ENCODE peak calls at places on chromosomes 4 and X, in five cellular contexts. U, P, C, G and V are unnamed samples.

GRCh38 chr4:189809885-189810284 is 130.8 kb upstream of the FRG1 start:
- DNase-seq in C (no peak), U (no peak), G (no peak), P (no peak), V (no peak)

GRCh38 chr4:74794341-74794801 is at the start of gene BTC:
- DNase-seq in P (peak), G (no peak), U (peak), C (peak), V (peak)

GRCh38 chr4:123977623-123978022 is 581.0 kb downstream of the SPRY1 start:
- DNase-seq in U (no peak), P (no peak), C (no peak), G (no peak), V (no peak)

GRCh38 chr4:15544196-15544730 is 74.6 kb downstream of the CC2D2A start:
- DNase-seq in G (no peak), P (no peak), U (no peak), C (no peak), V (no peak)

GRCh38 chr4:41487868-41488267 is 50.1 kb upstream of the LIMCH1 start:
- DNase-seq in G (no peak), P (no peak), U (no peak), C (no peak), V (no peak)

GRCh38 chr4:52051615-52052474 is 741 bp downstream of the SPATA18 start:
- DNase-seq in P (peak), C (peak), G (no peak), U (peak), V (peak)

GRCh38 chr4:73844352-73844751 is 7.9 kb downstream of the CXCL6 start:
- DNase-seq in U (no peak), C (no peak), G (no peak), P (no peak), V (no peak)

GRCh38 chrX:155534800-155535199 is 76.4 kb upstream of the F8A3 start:
- DNase-seq in U (no peak), P (no peak), G (no peak), C (no peak), V (no peak)

GRCh38 chr4:3305610-3306371 is 13.0 kb downstream of the RGS12 start:
- DNase-seq in U (peak), G (no peak), C (no peak), P (no peak), V (no peak)

GRCh38 chr4:69039071-69039470 is 57.2 kb upstream of the UGT2B7 start:
- DNase-seq in U (no peak), C (no peak), P (no peak), G (no peak), V (no peak)

GRCh38 chr4:129218355-129218754 is 122.4 kb downstream of the C4orf33 start:
- DNase-seq in C (no peak), G (no peak), U (no peak), P (no peak), V (no peak)

GRCh38 chrX:47831788-47832187 is 4.9 kb upstream of the ZNF81 start:
- DNase-seq in C (peak), G (peak), P (peak), U (no peak), V (peak)

GRCh38 chr4:112448211-112448745 is 67.7 kb downstream of the NEUROG2 start:
- DNase-seq in C (no peak), G (no peak), P (no peak), U (no peak), V (no peak)

GRCh38 chr4:47535567-47536147 is 50.6 kb downstream of the ATP10D start:
- DNase-seq in G (no peak), C (no peak), U (no peak), P (no peak), V (no peak)

GRCh38 chr4:108155373-108155772 is 13.4 kb downstream of the LEF1 start:
- DNase-seq in C (peak), P (no peak), G (no peak), U (no peak), V (no peak)

GRCh38 chrX:21658746-21659145 is 616 bp upstream of the KLHL34 start:
- DNase-seq in C (no peak), P (peak), U (no peak), G (no peak), V (no peak)

GRCh38 chr4:4311193-4311592 is 21.1 kb downstream of the ZBTB49 start:
- DNase-seq in P (no peak), G (no peak), U (no peak), C (no peak), V (no peak)

GRCh38 chrX:66163849-66164401 is at the start of gene HEPH:
- DNase-seq in G (no peak), C (peak), U (no peak), P (no peak), V (peak)

GRCh38 chr4:25568788-25569231 is 86.8 kb upstream of the SLC34A2 start:
- DNase-seq in C (no peak), U (no peak), P (no peak), G (no peak), V (no peak)

DNA sequence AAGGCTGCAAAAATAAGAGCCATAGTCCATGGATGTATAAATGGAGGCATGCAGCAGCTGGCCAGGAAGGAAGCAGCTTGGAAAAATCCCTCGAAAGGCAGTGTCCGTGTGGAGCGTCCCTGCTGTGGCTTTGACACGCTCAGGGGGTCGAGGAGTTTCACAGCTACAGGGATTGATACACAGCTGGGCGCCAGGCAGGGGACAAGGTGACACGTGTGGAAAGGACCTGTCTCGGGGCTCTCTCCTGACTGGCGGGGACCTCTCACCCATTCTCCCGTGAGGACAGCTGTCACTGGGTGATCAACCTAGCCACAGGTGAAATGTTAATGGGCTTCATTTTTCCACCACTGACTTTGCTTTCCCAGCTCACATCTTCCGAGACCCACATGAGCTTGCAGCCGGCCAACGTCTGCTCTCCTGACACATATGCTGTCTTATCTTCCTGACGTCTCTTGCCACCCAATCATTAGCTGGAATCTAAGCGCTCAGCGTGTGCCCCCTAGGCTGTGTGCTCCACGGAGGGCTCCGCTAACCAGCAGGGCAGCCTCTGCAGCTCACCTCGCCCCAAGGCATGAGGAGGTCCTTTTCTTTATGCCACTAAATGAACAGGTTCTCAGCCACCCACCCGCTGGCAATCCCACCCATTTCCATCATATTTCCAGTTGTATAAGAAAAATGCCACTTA is 89.4 kb upstream of the AFAP1 start:
- DNase-seq in U (no peak), C (no peak), P (no peak), G (no peak), V (no peak)
- H3K27ac ChIP-seq in U (no peak), C (no peak), P (peak), G (no peak), V (no peak)

DNA sequence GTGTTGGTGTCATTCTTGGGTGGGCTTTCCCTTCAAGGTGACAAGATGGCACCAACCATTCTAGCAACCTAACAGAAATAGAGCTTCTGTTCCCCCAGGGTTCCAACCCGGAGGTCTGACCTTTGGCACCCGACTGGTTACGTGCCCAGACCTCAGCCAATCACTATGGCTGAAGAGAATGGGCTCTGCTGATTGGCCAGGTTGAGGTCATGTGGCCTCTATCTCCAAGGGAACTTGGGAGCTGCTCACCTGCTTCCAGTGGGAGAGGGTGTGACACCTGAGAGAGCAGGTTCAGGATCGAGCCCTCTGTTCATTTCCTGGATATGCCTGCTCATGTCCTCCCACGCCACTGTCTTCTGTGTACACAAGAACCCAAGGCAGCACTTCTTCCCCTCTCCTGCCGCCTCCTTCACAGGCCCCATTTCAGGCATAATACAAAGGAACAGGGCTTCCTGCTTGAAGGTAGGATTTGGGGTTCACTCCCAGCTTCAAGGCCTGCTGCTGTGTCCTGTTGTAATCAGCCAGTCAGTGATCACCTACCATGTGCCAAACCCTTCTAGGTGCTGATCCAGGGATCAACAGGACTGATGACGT is 11.0 kb downstream of the SOWAHB start:
- DNase-seq in P (no peak), C (no peak), U (no peak), G (no peak), V (no peak)
- H3K27ac ChIP-seq in P (no peak), C (no peak), U (no peak), G (no peak), V (no peak)

DNA sequence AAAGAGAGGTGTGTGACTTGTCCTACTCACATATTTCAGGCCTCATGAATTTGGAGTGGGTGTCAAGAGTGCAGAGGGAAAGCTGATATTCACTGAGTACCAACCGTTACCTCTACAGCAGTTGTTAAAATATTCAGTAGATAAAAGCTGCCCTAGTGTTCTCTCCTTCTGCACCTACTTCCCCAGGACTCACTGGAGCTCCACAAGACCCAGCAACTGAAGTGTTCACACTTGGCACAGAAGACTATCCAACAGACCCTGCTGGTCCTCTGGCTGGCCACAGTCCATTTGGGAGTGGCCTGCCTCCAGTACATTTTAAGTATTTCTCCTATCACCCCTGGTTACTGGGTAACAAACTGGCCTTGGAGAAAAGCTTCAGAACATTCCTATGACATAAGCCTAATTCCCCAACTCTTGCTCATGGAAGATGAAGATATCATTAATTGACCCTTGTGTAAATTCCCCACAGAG is 70.8 kb downstream of the PPARGC1A start:
- DNase-seq in G (no peak), C (no peak), U (no peak), P (no peak), V (no peak)
- H3K27ac ChIP-seq in G (no peak), C (no peak), U (no peak), P (no peak), V (no peak)

GRCh38 chrX:10797493-10797892 is 177.1 kb upstream of the MID1 start:
- DNase-seq in P (no peak), C (no peak), G (no peak), U (no peak), V (no peak)
- H3K27ac ChIP-seq in P (no peak), C (no peak), G (no peak), U (no peak), V (no peak)

GRCh38 chr4:100894339-100894870 is 376.6 kb upstream of the EMCN start:
- DNase-seq in C (no peak), U (no peak), P (no peak), G (no peak), V (no peak)

GRCh38 chr4:100891808-100892207 is 374.0 kb upstream of the EMCN start:
- DNase-seq in C (no peak), G (no peak), P (no peak), U (no peak), V (no peak)

GRCh38 chr4:100900134-100900533 is 382.3 kb upstream of the EMCN start:
- DNase-seq in G (no peak), P (no peak), U (no peak), C (no peak), V (no peak)

GRCh38 chr4:100898844-100899243 is 381.0 kb upstream of the EMCN start:
- DNase-seq in U (no peak), P (no peak), G (no peak), C (no peak), V (no peak)

DNA sequence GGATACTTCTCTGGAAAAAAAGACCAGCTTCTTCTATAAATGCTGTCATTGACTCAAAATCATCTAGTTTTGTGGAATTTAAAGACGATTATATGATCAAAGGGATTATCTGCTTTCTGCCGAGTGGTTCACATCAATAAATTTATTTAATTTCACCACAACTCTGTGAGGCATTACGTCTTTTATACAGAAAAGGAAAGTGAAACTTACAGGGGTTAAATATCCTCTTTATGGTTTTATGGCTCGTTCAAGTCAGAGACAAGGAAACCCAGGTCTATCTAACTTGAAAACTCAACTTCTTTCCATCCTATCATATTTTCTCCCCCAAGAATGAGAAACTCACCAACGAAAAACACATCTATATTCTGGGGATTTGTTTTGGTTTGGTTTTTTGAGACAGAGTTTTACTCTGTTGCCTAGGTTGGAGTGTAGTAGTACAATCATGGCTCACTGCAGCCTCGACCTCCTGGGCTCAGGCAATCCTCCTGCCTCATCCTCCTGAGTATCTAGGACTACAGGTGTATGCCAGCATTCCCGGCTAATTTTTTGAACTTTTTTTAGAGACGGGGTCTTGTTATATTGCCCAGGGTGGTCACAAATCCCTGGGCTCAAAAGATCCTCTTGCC is 377.9 kb upstream of the EMCN start:
- DNase-seq in U (no peak), G (no peak), C (no peak), P (no peak), V (no peak)
- H3K27ac ChIP-seq in U (no peak), G (no peak), C (no peak), P (no peak), V (no peak)